ENCODE peak calls at places on chromosomes 11 and 22, in seven cellular contexts. F is RCC 7860, I is type B pancreatic cell, H is SHP77, N is COR-L47, X is NCI-H2029 treated with DMSO at 0.1 percent for 48 hours, S is PC-3. R is an unnamed sample.

GRCh38 chr22:47115518-47115890 is 353.1 kb downstream of the TBC1D22A start:
- DNase-seq in I (no peak), S (no peak), H (no peak), F (no peak), X (no peak), N (no peak), R (no peak)

GRCh38 chr11:108965602-108966001 is 300.7 kb downstream of the DDX10 start:
- DNase-seq in S (no peak), I (no peak), N (no peak), H (no peak), X (no peak), F (peak), R (no peak)

GRCh38 chr11:28107331-28107725 is 628 bp downstream of the KIF18A start:
- DNase-seq in X (peak), N (peak), F (no peak), H (no peak), I (no peak), S (peak), R (no peak)

GRCh38 chr11:79013509-79013908 is 427.3 kb downstream of the TENM4 start:
- DNase-seq in S (peak), N (no peak), I (no peak), F (peak), X (no peak), H (no peak), R (no peak)

GRCh38 chr22:40583058-40583741 is 53.3 kb downstream of the MRTFA start:
- DNase-seq in S (no peak), I (no peak), H (no peak), N (no peak), F (no peak), X (no peak), R (no peak)

GRCh38 chr11:34721646-34722045 is 100.8 kb downstream of the EHF start:
- DNase-seq in N (no peak), I (no peak), X (no peak), F (no peak), S (peak), H (no peak), R (no peak)

GRCh38 chr22:35349368-35349703 is 31.6 kb upstream of the HMOX1 start:
- DNase-seq in N (no peak), S (no peak), F (no peak), X (peak), H (peak), I (no peak), R (no peak)

GRCh38 chr11:579830-580601 is 3.7 kb downstream of the PHRF1 start:
- DNase-seq in S (no peak), N (no peak), H (no peak), I (no peak), X (no peak), F (peak), R (peak)

GRCh38 chr11:4123218-4123617 is 28.6 kb downstream of the RRM1 start:
- DNase-seq in N (no peak), I (no peak), S (no peak), H (no peak), X (no peak), F (no peak), R (no peak)

GRCh38 chr11:112694813-112695212 is 266.4 kb upstream of the NCAM1 start:
- DNase-seq in H (no peak), X (peak), S (no peak), I (no peak), F (no peak), N (no peak), R (no peak)

GRCh38 chr11:105447936-105448702 is 161.8 kb upstream of the GRIA4 start:
- DNase-seq in S (no peak), X (no peak), H (no peak), N (no peak), I (no peak), F (no peak), R (no peak)

GRCh38 chr11:19275496-19275895 is 34.8 kb upstream of the E2F8 start:
- DNase-seq in X (no peak), S (peak), H (no peak), F (peak), N (no peak), I (no peak), R (no peak)

GRCh38 chr11:43643898-43644625 is 36.5 kb upstream of the HSD17B12 start:
- DNase-seq in X (peak), I (peak), N (peak), H (peak), F (peak), S (peak), R (peak)

GRCh38 chr11:61369372-61370348 is 7.5 kb downstream of the TMEM138 start:
- DNase-seq in H (no peak), F (peak), X (no peak), I (no peak), N (no peak), S (no peak), R (peak)

GRCh38 chr11:3609416-3610265 is 32.2 kb downstream of the ART5 start:
- DNase-seq in S (peak), H (peak), I (no peak), N (no peak), F (peak), X (peak), R (no peak)

GRCh38 chr11:62770778-62771143 is 435 bp upstream of the TAF6L start:
- DNase-seq in I (no peak), H (peak), X (no peak), N (peak), F (no peak), S (no peak), R (no peak)